ENCODE peak calls at places on chromosome 15, in five cellular contexts. F is esophagus squamous epithelium, X is BJ, L is neural crest cell, B is left ventricle myocardium inferior. S is an unnamed sample.

GRCh38 chr15:25246641-25247417 is 192.0 kb downstream of the UBE3A start:
- DNase-seq in F (no peak), X (no peak), L (no peak), B (no peak), S (peak; percentile 3)

GRCh38 chr15:29135266-29135665 is 134.4 kb downstream of the NSMCE3 start:
- DNase-seq in F (no peak), X (no peak), L (no peak), B (no peak), S (no peak)

GRCh38 chr15:99452728-99453643 is 112.8 kb upstream of the MEF2A start:
- DNase-seq in F (no peak), X (no peak), L (no peak), B (peak; percentile 89), S (no peak)

GRCh38 chr15:46151786-46152185 is 517.0 kb downstream of the SQOR start:
- DNase-seq in F (no peak), X (no peak), L (no peak), B (no peak), S (no peak)

GRCh38 chr15:52556524-52556923 is 12.3 kb downstream of the ARPP19 start:
- DNase-seq in F (no peak), X (no peak), L (no peak), B (no peak), S (no peak)

GRCh38 chr15:78003539-78004008 is 73.9 kb downstream of the TBC1D2B start:
- DNase-seq in F (no peak), X (no peak), L (no peak), B (no peak), S (no peak)

GRCh38 chr15:67089218-67090193 is 24.1 kb downstream of the SMAD3 start:
- DNase-seq in F (no peak), X (no peak), L (no peak), B (no peak), S (no peak)

GRCh38 chr15:41870689-41871081 is 23.2 kb downstream of the SPTBN5 start:
- DNase-seq in F (no peak), X (no peak), L (no peak), B (no peak), S (no peak)

GRCh38 chr15:25544076-25544475 is 105.3 kb upstream of the UBE3A start:
- DNase-seq in F (no peak), X (no peak), L (no peak), B (no peak), S (no peak)

GRCh38 chr15:67077641-67078215 is 12.3 kb downstream of the SMAD3 start:
- DNase-seq in F (no peak), X (no peak), L (no peak), B (no peak), S (no peak)

GRCh38 chr15:93173369-93173768 is 84.4 kb upstream of the RGMA start:
- DNase-seq in F (no peak), X (peak; percentile 15), L (no peak), B (no peak), S (no peak)

GRCh38 chr15:35060591-35060990 is 24.5 kb downstream of the NANOGP8 start:
- DNase-seq in F (no peak), X (no peak), L (no peak), B (no peak), S (no peak)

GRCh38 chr15:68305420-68305871 is 27.9 kb downstream of the FEM1B start:
- DNase-seq in F (no peak), X (no peak), L (no peak), B (no peak), S (no peak)

GRCh38 chr15:71725215-71725955 is 85.0 kb upstream of the NR2E3 start:
- DNase-seq in F (no peak), X (no peak), L (no peak), B (no peak), S (no peak)

GRCh38 chr15:65032823-65033537 is 3.5 kb upstream of the MTFMT start:
- DNase-seq in F (no peak), X (no peak), L (peak; percentile 61), B (peak; percentile 42), S (peak; percentile 77)

GRCh38 chr15:66783327-66784124 is 81.5 kb downstream of the SMAD6 start:
- DNase-seq in F (no peak), X (no peak), L (no peak), B (no peak), S (no peak)

GRCh38 chr15:23564798-23565394 is 578 bp upstream of the MKRN3 start:
- DNase-seq in F (no peak), X (no peak), L (no peak), B (no peak), S (no peak)

GRCh38 chr15:48693474-48693873 is 48.0 kb upstream of the FBN1 start:
- DNase-seq in F (no peak), X (no peak), L (no peak), B (no peak), S (no peak)

GRCh38 chr15:63948971-63949370 is 97.3 kb downstream of the DAPK2 start:
- DNase-seq in F (no peak), X (no peak), L (no peak), B (no peak), S (no peak)

GRCh38 chr15:72358532-72359180 is 17.2 kb downstream of the HEXA start:
- DNase-seq in F (peak; percentile 27), X (peak; percentile 79), L (no peak), B (peak; percentile 46), S (no peak)

GRCh38 chr15:75177360-75178071 is 24.2 kb upstream of the C15orf39 start:
- DNase-seq in F (no peak), X (no peak), L (no peak), B (no peak), S (no peak)
- TF ChIP-seq CTCF in F (no peak), X (no peak), L (no peak), B (no peak), S (no peak)

GRCh38 chr15:37289109-37289765 is 188.9 kb upstream of the MEIS2 start:
- DNase-seq in F (no peak), X (no peak), L (no peak), B (no peak), S (no peak)
- TF ChIP-seq CTCF in F (no peak), X (peak; percentile 36), L (peak; percentile 41), B (peak; percentile 52), S (no peak)

GRCh38 chr15:60740787-60741354 is 261.9 kb upstream of the ICE2 start:
- DNase-seq in F (no peak), X (no peak), L (no peak), B (no peak), S (no peak)
- TF ChIP-seq CTCF in F (no peak), X (no peak), L (no peak), B (no peak), S (no peak)

DNA sequence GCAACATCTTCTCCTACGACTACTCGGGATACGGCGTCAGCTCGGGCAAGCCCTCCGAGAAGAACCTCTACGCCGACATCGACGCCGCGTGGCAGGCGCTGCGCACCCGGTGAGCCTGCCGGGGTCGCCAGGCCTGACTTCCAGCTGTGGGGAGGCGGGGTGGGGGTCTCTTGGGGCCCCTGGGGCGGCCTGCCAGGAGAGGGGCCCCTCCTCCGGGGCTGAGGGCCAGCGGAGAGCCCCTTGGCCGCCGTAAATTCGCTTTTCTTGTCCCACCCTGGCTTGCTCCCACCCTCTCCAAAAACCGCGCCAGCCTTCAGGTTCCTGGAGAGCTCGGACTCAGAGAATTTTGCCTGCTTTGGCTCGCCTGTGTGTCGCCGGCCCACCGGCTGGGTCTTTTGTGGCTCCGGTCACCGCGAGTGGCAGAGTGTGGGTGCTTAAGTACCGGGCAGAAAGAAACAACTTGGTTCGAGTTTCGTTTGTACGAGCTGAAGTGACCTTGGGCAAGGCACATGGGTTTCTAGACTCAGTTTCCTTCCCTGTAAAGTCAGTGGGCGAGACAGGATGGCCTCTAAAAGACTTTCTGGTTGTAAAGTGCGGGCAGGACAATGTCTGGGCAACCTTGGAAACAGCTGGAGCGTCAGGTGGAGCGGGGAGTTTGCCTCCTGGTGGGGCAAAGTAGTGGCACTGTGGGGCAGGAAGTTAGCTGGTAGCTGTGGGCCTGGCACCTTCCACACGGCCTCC is 971 bp downstream of the ABHD17C start:
- DNase-seq in F (no peak), X (no peak), L (no peak), B (peak; percentile 25), S (no peak)
- TF ChIP-seq CTCF in F (peak; percentile 43), X (peak; percentile 56), L (peak; percentile 52), B (peak; percentile 39), S (no peak)

DNA sequence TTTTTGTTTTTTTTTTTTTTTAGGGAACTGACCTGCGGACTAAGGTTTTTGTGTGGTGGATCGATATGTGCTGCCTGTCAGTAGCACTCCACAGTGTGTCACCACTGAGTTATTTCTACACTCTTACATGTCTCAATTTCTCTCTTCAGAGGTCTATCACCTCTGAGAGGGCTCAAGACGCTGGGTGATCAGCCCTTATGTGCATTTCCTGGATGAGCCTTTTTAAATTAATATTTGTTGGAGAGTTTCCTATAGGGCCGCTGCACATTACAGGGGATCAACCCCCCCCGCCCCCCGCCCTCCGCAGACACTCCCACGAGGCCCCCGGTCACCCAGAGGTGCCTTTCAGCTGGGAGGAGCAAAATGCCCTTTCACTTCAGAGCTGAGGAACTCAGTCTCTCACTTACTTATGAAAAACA is 34.5 kb upstream of the AP4E1 start:
- DNase-seq in F (no peak), X (no peak), L (no peak), B (no peak), S (no peak)
- TF ChIP-seq CTCF in F (no peak), X (no peak), L (no peak), B (peak; percentile 18), S (no peak)

DNA sequence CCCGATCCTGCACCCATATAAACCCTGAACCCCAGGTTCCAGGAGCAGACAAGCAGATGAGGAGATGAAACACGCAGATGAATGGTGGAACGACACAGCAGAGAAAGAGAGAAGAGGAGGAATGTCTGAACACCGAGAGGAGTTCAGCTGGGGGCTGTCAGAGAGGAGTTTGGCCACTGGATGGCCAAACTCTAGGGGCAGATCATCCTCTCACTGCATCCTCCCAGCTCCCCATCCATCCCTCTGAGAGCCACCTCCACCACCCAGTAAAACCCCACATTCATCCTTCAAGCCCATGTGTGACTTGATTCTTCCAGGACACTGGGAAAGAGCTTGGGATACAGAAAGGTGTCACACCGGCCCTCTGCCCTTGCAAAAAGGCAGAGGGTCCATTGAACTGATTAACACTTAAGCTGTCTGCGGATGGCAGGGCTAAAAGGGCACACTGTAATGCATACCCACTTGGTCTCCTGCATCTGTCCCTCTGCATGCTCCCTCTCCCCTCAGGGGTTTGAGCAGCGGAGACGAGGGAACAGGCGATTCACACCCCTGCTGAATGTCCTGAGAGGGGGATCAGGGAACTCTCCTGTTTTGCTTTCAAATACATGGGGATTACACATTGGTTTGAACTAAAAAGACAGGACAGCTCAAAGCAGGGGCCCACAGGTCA is 53.8 kb downstream of the TMED3 start:
- DNase-seq in F (no peak), X (no peak), L (no peak), B (no peak), S (no peak)
- TF ChIP-seq CTCF in F (no peak), X (peak; percentile 52), L (no peak), B (no peak), S (no peak)

GRCh38 chr15:96699871-96700401 is 369.4 kb downstream of the NR2F2 start:
- DNase-seq in F (no peak), X (no peak), L (no peak), B (no peak), S (no peak)

GRCh38 chr15:96701876-96702275 is 371.4 kb downstream of the NR2F2 start:
- DNase-seq in F (no peak), X (no peak), L (no peak), B (no peak), S (no peak)

GRCh38 chr15:96703087-96703486 is 372.6 kb downstream of the NR2F2 start:
- DNase-seq in F (no peak), X (no peak), L (no peak), B (no peak), S (no peak)

GRCh38 chr15:96703794-96704550 is 373.5 kb downstream of the NR2F2 start:
- DNase-seq in F (no peak), X (no peak), L (no peak), B (no peak), S (no peak)

GRCh38 chr15:96701443-96701842 is 370.9 kb downstream of the NR2F2 start:
- DNase-seq in F (no peak), X (no peak), L (no peak), B (no peak), S (no peak)
- TF ChIP-seq CTCF in F (no peak), X (no peak), L (no peak), B (peak; percentile 13), S (no peak)

GRCh38 chr15:47388299-47388698 is 329.0 kb upstream of the SEMA6D start:
- DNase-seq in F (no peak), X (no peak), L (no peak), B (no peak), S (no peak)
- TF ChIP-seq CTCF in F (no peak), X (no peak), L (no peak), B (no peak), S (no peak)